ENCODE peak calls at places on chromosomes 4 and X, in five cellular contexts. S is Caco-2, D is right atrium auricular region, Y is kidney, M is body of pancreas. Z is an unnamed sample.
A peak's percentile ranks its signal among the peaks of the same experiment; 100 is the strongest.

GRCh38 chr4:8904041-8904501 is 32.4 kb upstream of the HMX1 start:
- DNase-seq in Y (peak; percentile 52), D (no peak), S (no peak), M (no peak), Z (no peak)

GRCh38 chr4:129428454-129428853 is 332.5 kb downstream of the C4orf33 start:
- DNase-seq in D (no peak), Y (no peak), S (no peak), M (no peak), Z (no peak)

GRCh38 chr4:64539234-64539849 is 130.1 kb upstream of the TECRL start:
- DNase-seq in M (peak; percentile 62), D (no peak), S (peak; percentile 56), Y (no peak), Z (no peak)

GRCh38 chr4:148849581-148849980 is 407.4 kb upstream of the NR3C2 start:
- DNase-seq in Y (no peak), S (no peak), D (no peak), M (no peak), Z (no peak)

GRCh38 chrX:74445099-74445498 is 23.8 kb downstream of the SLC16A2 start:
- DNase-seq in S (no peak), D (no peak), Y (no peak), M (no peak), Z (no peak)

GRCh38 chr4:82776925-82777542 is 21.6 kb downstream of the SCD5 start:
- DNase-seq in D (no peak), M (no peak), S (no peak), Y (no peak), Z (no peak)

GRCh38 chr4:170007113-170007512 is 19.1 kb downstream of the MFAP3L start:
- DNase-seq in S (no peak), M (no peak), Y (no peak), D (no peak), Z (no peak)

GRCh38 chrX:16771483-16772398 is 14.5 kb upstream of the TXLNG start:
- DNase-seq in D (no peak), Y (no peak), M (no peak), S (peak; percentile 72), Z (no peak)

GRCh38 chr4:73053076-73053475 is 16.4 kb downstream of the COX18 start:
- DNase-seq in D (no peak), Y (no peak), S (no peak), M (no peak), Z (no peak)

GRCh38 chr4:157048248-157048647 is 27.7 kb upstream of the GLRB start:
- DNase-seq in Y (no peak), M (peak; percentile 23), S (no peak), D (peak; percentile 68), Z (no peak)

GRCh38 chr4:26827798-26828197 is 32.8 kb upstream of the STIM2 start:
- DNase-seq in S (no peak), D (no peak), Y (no peak), M (peak; percentile 50), Z (no peak)

GRCh38 chr4:10808591-10808990 is 124.0 kb upstream of the CLNK start:
- DNase-seq in M (no peak), D (no peak), Y (no peak), S (no peak), Z (no peak)

GRCh38 chr4:149521611-149522010 is 294.0 kb downstream of the IQCM start:
- DNase-seq in S (no peak), D (no peak), M (no peak), Y (no peak), Z (peak; percentile 27)

GRCh38 chr4:98469776-98470175 is 188.6 kb downstream of the TSPAN5 start:
- DNase-seq in Y (no peak), M (no peak), S (no peak), D (no peak), Z (no peak)

GRCh38 chrX:123206222-123206621 is 22.1 kb downstream of the GRIA3 start:
- DNase-seq in D (no peak), M (no peak), S (no peak), Y (no peak), Z (no peak)

GRCh38 chr4:73648478-73648877 is 28.2 kb upstream of the RASSF6 start:
- DNase-seq in S (no peak), D (no peak), M (no peak), Y (no peak), Z (no peak)

GRCh38 chr4:151198748-151199147 is 78.2 kb upstream of the PRSS48 start:
- DNase-seq in S (no peak), Y (no peak), D (no peak), M (no peak), Z (no peak)

GRCh38 chr4:8373270-8373972 is 67.1 kb downstream of the ACOX3 start:
- DNase-seq in S (no peak), D (no peak), M (no peak), Y (peak; percentile 26), Z (no peak)

GRCh38 chr4:83074086-83074704 is 39.2 kb downstream of the COPS4 start:
- DNase-seq in M (peak; percentile 36), D (no peak), S (peak; percentile 66), Y (no peak), Z (peak; percentile 87)

GRCh38 chrX:48090123-48090522 is 18.7 kb upstream of the ZNF630 start:
- DNase-seq in S (peak; percentile 66), D (no peak), M (no peak), Y (no peak), Z (no peak)

GRCh38 chr4:46123872-46124755 is at the start of gene GABRG1:
- DNase-seq in D (no peak), S (no peak), Y (peak; percentile 19), M (no peak), Z (no peak)

GRCh38 chr4:27154706-27155105 is 294.1 kb downstream of the STIM2 start:
- DNase-seq in D (no peak), M (no peak), S (no peak), Y (no peak), Z (no peak)

GRCh38 chr4:108971473-108971872 is 208.6 kb upstream of the ETNPPL start:
- DNase-seq in M (no peak), Y (no peak), D (no peak), S (no peak), Z (no peak)

GRCh38 chrX:45126158-45126557 is 74.5 kb downstream of the DIPK2B start:
- DNase-seq in D (no peak), S (no peak), M (no peak), Y (no peak), Z (no peak)

GRCh38 chrX:37867509-37868153 is 20.3 kb upstream of the DYNLT3 start:
- DNase-seq in D (no peak), M (no peak), Y (no peak), S (no peak), Z (no peak)

DNA sequence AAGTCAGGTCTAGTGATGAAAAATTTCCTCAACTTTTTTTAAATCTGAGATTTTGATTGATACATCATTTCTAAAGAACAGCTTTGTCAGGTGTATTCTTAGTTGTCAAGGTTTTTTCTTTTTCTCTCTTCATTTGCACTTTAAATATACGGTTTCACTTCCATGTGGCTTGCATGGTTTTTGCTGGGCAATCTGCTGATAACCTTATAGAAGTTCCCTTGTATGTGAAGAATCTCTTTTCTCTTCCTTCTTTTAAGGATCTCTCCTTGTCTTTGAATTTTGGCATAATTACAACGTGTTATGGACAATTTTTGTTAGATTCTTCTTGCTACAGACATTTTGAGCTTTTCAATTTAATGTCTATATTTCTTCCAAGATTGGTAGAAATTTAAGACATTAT is 76.4 kb downstream of the ZNF721 start:
- DNase-seq in Y (no peak), S (no peak), M (no peak), D (no peak), Z (no peak)
- H3K9me3 ChIP-seq in Y (peaks cover 80% of the 10 kb centered on the region), S (peaks cover 31% of the 10 kb centered on the region), M (peaks cover 73% of the 10 kb centered on the region), D (peaks cover 100% of the 10 kb centered on the region), Z (peaks cover 99% of the 10 kb centered on the region)

DNA sequence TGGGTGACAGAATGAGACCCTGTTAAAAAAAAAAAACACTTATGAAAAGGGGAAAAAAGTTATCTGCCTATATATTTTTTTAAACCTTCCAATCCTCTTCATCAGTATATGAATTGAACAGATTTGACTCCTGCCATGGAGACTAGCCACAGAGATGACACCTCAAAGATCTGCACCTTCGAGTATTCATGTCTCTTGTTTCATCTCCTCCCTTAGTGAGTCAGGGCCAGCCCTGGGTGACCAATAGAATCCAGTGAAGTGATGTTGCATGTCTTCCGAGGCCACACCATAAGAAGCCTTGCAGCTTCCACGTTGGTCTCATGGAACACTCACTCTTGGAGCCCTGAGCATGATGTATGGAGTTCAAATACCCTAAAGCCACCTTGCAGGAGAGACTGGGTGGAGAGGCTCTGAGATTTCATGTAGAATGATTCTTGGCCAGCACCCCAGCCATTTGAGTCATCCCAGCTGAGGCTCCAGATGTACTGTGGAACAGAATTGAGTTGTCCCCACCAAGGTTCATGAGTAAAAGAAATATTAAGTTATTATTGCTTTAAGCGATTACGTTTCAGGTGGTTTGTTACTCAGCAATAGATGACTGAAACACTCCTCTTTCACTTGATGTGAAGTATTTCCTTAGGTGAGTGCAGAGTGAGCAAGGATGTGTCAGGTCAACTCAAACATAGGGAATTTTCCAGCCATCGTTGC is 5.1 kb upstream of the RP2 start:
- DNase-seq in Y (no peak), S (no peak), M (no peak), D (no peak), Z (no peak)
- H3K9me3 ChIP-seq in Y (no peaks in the 10 kb centered on the region), S (no peaks in the 10 kb centered on the region), M (no peaks in the 10 kb centered on the region), D (no peaks in the 10 kb centered on the region), Z (no peaks in the 10 kb centered on the region)

GRCh38 chrX:153800177-153800722 is 5.8 kb downstream of the SSR4 start:
- DNase-seq in D (no peak), S (no peak), Y (no peak), M (no peak), Z (no peak)
- H3K9me3 ChIP-seq in D (peaks cover 4% of the 10 kb centered on the region), S (no peaks in the 10 kb centered on the region), Y (no peaks in the 10 kb centered on the region), M (no peaks in the 10 kb centered on the region), Z (no peaks in the 10 kb centered on the region)

DNA sequence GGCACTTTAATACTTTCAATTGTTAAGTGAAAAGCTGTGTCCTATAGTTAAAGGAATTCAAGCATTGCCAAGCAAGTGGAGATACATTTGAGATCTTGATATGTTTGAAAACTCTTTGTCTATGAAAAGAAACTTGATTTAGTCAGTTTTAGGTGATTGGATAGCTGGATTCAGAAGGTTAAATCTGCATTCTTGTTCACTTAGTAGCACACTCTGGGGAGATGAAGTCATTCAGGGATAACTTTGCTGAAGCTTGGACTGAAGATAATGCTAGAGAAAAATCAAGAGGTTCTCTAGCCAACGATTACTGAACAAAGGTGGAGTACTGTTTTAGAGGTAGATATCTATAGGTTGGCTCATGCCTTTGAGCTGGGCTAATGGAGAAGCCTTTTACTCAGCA is 90.6 kb downstream of the DCAF8L2 start:
- DNase-seq in Y (no peak), M (no peak), S (no peak), D (no peak), Z (no peak)
- H3K9me3 ChIP-seq in Y (no peaks in the 10 kb centered on the region), M (no peaks in the 10 kb centered on the region), S (no peaks in the 10 kb centered on the region), D (no peaks in the 10 kb centered on the region), Z (no peaks in the 10 kb centered on the region)

GRCh38 chr4:19236473-19236872 is 1015.2 kb upstream of the SLIT2 start:
- DNase-seq in Y (no peak), M (no peak), S (no peak), D (no peak), Z (no peak)
- H3K9me3 ChIP-seq in Y (no peaks in the 10 kb centered on the region), M (no peaks in the 10 kb centered on the region), S (no peaks in the 10 kb centered on the region), D (no peaks in the 10 kb centered on the region), Z (no peaks in the 10 kb centered on the region)

DNA sequence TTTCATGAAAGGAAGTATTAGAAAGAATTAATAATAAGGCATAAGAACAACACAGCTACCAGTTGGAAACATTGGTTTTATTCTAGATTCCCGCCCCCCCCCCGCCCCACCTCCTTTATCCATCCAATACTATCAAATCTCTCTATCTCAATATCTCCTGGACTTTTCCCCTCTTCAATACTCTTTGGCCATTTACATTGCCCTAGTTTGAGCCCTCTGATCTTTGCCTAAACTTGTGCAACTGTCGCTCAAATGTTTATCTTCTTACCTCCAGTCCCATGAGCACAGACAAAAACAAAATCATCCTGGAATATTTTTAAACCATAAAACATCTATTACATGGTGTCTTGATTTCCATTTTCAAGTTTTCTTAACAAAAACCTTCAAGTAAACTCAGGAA is 488.2 kb downstream of the KLHL13 start:
- DNase-seq in M (no peak), D (no peak), S (no peak), Y (no peak), Z (no peak)
- H3K9me3 ChIP-seq in M (no peaks in the 10 kb centered on the region), D (no peaks in the 10 kb centered on the region), S (no peaks in the 10 kb centered on the region), Y (no peaks in the 10 kb centered on the region), Z (no peaks in the 10 kb centered on the region)

GRCh38 chr4:153010137-153010536 is 74.0 kb downstream of the FHDC1 start:
- DNase-seq in M (no peak), S (no peak), D (no peak), Y (no peak), Z (no peak)
- H3K9me3 ChIP-seq in M (no peaks in the 10 kb centered on the region), S (no peaks in the 10 kb centered on the region), D (no peaks in the 10 kb centered on the region), Y (no peaks in the 10 kb centered on the region), Z (no peaks in the 10 kb centered on the region)

Z was measured in mucosa of descending colon.